ENCODE peak calls at places on chromosomes 1 and 21, in seven cellular contexts. B, J, D, L, Q, Y and P are unnamed samples.

GRCh38 chr1:31798433-31799195 is 17.2 kb downstream of the SPOCD1 start:
- DNase-seq in D (no peak), Q (peak), B (no peak), Y (no peak), J (peak), L (no peak), P (no peak)

GRCh38 chr1:186838380-186839076 is 9.8 kb downstream of the PLA2G4A start:
- DNase-seq in Y (no peak), D (peak), Q (no peak), L (no peak), J (no peak), B (no peak), P (no peak)

GRCh38 chr1:41860214-41860613 is 58.5 kb downstream of the HIVEP3 start:
- DNase-seq in B (no peak), L (no peak), J (no peak), Y (no peak), D (no peak), Q (no peak), P (no peak)

GRCh38 chr21:36045993-36046392 is 14.3 kb downstream of the SETD4 start:
- DNase-seq in L (no peak), D (no peak), Y (no peak), B (no peak), Q (no peak), J (no peak), P (no peak)

GRCh38 chr1:225830823-225831222 is 20.9 kb downstream of the EPHX1 start:
- DNase-seq in L (no peak), Y (no peak), Q (no peak), B (no peak), J (no peak), D (no peak), P (no peak)

GRCh38 chr1:5485436-5485835 is 506.8 kb downstream of the NPHP4 start:
- DNase-seq in Y (no peak), B (no peak), J (no peak), D (no peak), L (no peak), Q (no peak), P (no peak)

GRCh38 chr1:36269408-36269838 is 36.7 kb upstream of the SH3D21 start:
- DNase-seq in Q (no peak), L (no peak), D (no peak), J (no peak), B (no peak), Y (no peak), P (no peak)

GRCh38 chr1:213651077-213651476 is 336.7 kb upstream of the PROX1 start:
- DNase-seq in B (no peak), Q (no peak), D (no peak), L (no peak), J (no peak), Y (no peak), P (no peak)

GRCh38 chr1:93976711-93977328 is 67.6 kb upstream of the GCLM start:
- DNase-seq in Y (no peak), J (no peak), Q (no peak), B (no peak), D (no peak), L (no peak), P (no peak)

GRCh38 chr1:228347181-228347580 is 59.5 kb downstream of the TRIM11 start:
- DNase-seq in B (no peak), Y (no peak), Q (no peak), D (no peak), J (no peak), L (no peak), P (no peak)

GRCh38 chr1:229862017-229862774 is 204.8 kb upstream of the GALNT2 start:
- DNase-seq in J (no peak), Y (no peak), B (no peak), L (no peak), Q (no peak), D (no peak), P (no peak)

GRCh38 chr21:33698088-33698487 is 55.8 kb downstream of the ITSN1 start:
- DNase-seq in J (no peak), Q (no peak), B (no peak), L (no peak), D (no peak), Y (no peak), P (no peak)

GRCh38 chr1:40014812-40015594 is 25.5 kb upstream of the CAP1 start:
- DNase-seq in L (no peak), J (no peak), D (no peak), Y (no peak), B (no peak), Q (no peak), P (no peak)

GRCh38 chr1:83998599-83999315 is at the start of gene TTLL7:
- DNase-seq in B (no peak), J (peak), D (peak), Q (peak), L (peak), Y (peak), P (peak)

GRCh38 chr1:183877321-183877720 is 72.4 kb downstream of the RGL1 start:
- DNase-seq in Y (no peak), D (no peak), L (no peak), B (no peak), Q (no peak), J (no peak), P (no peak)

GRCh38 chr1:227780101-227781044 is 35.1 kb upstream of the PRSS38 start:
- DNase-seq in J (no peak), Q (no peak), Y (no peak), B (no peak), L (no peak), D (no peak), P (no peak)

GRCh38 chr1:63966016-63966415 is 192.2 kb downstream of the ROR1 start:
- DNase-seq in L (no peak), B (no peak), D (no peak), Q (no peak), Y (no peak), J (no peak), P (no peak)

GRCh38 chr21:37220433-37220980 is 46.6 kb downstream of the VPS26C start:
- DNase-seq in B (no peak), L (peak), J (peak), D (no peak), Y (no peak), Q (peak), P (no peak)

GRCh38 chr1:87226341-87226760 is 102.3 kb upstream of the LMO4 start:
- DNase-seq in Y (no peak), B (no peak), J (peak), D (no peak), L (no peak), Q (no peak), P (no peak)

GRCh38 chr1:213983589-213984386 is 4.0 kb upstream of the PROX1 start:
- DNase-seq in Q (no peak), J (no peak), L (peak), B (no peak), D (peak), Y (no peak), P (no peak)

GRCh38 chr1:18583326-18583941 is 47.2 kb upstream of the PAX7 start:
- DNase-seq in L (no peak), D (no peak), Q (no peak), Y (no peak), J (no peak), B (no peak), P (no peak)

GRCh38 chr1:228366062-228366850 is 40.4 kb downstream of the TRIM11 start:
- DNase-seq in L (no peak), B (no peak), Q (no peak), J (no peak), D (no peak), Y (no peak), P (no peak)

GRCh38 chr1:31795801-31796621 is 19.8 kb downstream of the SPOCD1 start:
- DNase-seq in D (no peak), L (peak), B (no peak), Y (no peak), J (peak), Q (no peak), P (no peak)

GRCh38 chr1:201356701-201357100 is 20.8 kb downstream of the TNNT2 start:
- DNase-seq in D (no peak), J (no peak), Q (no peak), Y (no peak), B (no peak), L (no peak), P (no peak)